ENCODE peak calls at places on chromosomes 1 and 21, in eight cellular contexts. L is A549, X is osteocyte, B is WTC11, W is upper lobe of right lung, O is gastrocnemius medialis, A is cardiac muscle cell, E is left ventricle myocardium inferior. R is an unnamed sample.

GRCh38 chr1:56576880-56577858 is 2.2 kb downstream of the PLPP3 start:
- DNase-seq in L (peak), X (no peak), B (no peak), W (no peak), O (no peak), A (peak), E (no peak), R (peak)

GRCh38 chr1:63802109-63802508 is 28.3 kb downstream of the ROR1 start:
- DNase-seq in L (no peak), X (no peak), B (no peak), W (no peak), O (no peak), A (no peak), E (no peak), R (no peak)

GRCh38 chr1:110187139-110187890 is 22.8 kb upstream of the KCNC4 start:
- DNase-seq in L (no peak), X (peak), B (no peak), W (no peak), O (no peak), A (peak), E (no peak), R (no peak)

GRCh38 chr1:244231572-244232315 is 180.7 kb downstream of the ZBTB18 start:
- DNase-seq in L (no peak), X (no peak), B (no peak), W (no peak), O (peak), A (peak), E (no peak), R (no peak)

GRCh38 chr1:236000781-236001180 is 64.1 kb downstream of the NID1 start:
- DNase-seq in L (no peak), X (no peak), B (no peak), W (no peak), O (no peak), A (no peak), E (no peak), R (no peak)

GRCh38 chr21:36551731-36552457 is 72.0 kb upstream of the CLDN14 start:
- DNase-seq in L (no peak), X (peak), B (no peak), W (no peak), O (no peak), A (peak), E (no peak), R (no peak)

GRCh38 chr1:205766038-205766437 is 9.2 kb downstream of the RAB29 start:
- DNase-seq in L (no peak), X (no peak), B (no peak), W (no peak), O (no peak), A (no peak), E (no peak), R (no peak)

GRCh38 chr1:18300376-18300775 is 180.4 kb upstream of the KLHDC7A start:
- DNase-seq in L (no peak), X (no peak), B (no peak), W (no peak), O (no peak), A (no peak), E (no peak), R (no peak)

GRCh38 chr1:156126043-156126700 is 11.7 kb downstream of the LMNA start:
- DNase-seq in L (peak), X (peak), B (peak), W (peak), O (peak), A (peak), E (peak), R (peak)

GRCh38 chr21:37087188-37087587 is 14.1 kb downstream of the TTC3 start:
- DNase-seq in L (peak), X (no peak), B (no peak), W (no peak), O (peak), A (peak), E (no peak), R (no peak)

GRCh38 chr1:199161766-199162303 is 523.0 kb downstream of the PTPRC start:
- DNase-seq in L (no peak), X (no peak), B (no peak), W (no peak), O (no peak), A (no peak), E (no peak), R (no peak)

GRCh38 chr1:35451125-35451528 is 106.1 kb downstream of the KIAA0319L start:
- DNase-seq in L (peak), X (peak), B (peak), W (peak), O (peak), A (peak), E (peak), R (peak)

GRCh38 chr1:246301553-246302250 is 205.4 kb downstream of the SMYD3 start:
- DNase-seq in L (no peak), X (no peak), B (no peak), W (no peak), O (no peak), A (no peak), E (no peak), R (no peak)

GRCh38 chr21:42757422-42757821 is 104.0 kb downstream of the PDE9A start:
- DNase-seq in L (no peak), X (no peak), B (no peak), W (no peak), O (no peak), A (no peak), E (no peak), R (no peak)

GRCh38 chr1:193498088-193498605 is 311.7 kb upstream of the B3GALT2 start:
- DNase-seq in L (no peak), X (no peak), B (no peak), W (no peak), O (no peak), A (peak), E (no peak), R (no peak)

GRCh38 chr1:212447478-212447877 is 14.8 kb downstream of the NENF start:
- DNase-seq in L (no peak), X (no peak), B (no peak), W (no peak), O (no peak), A (no peak), E (no peak), R (no peak)

GRCh38 chr1:62230724-62231123 is 36.1 kb downstream of the L1TD1 start:
- DNase-seq in L (peak), X (no peak), B (no peak), W (no peak), O (no peak), A (peak), E (no peak), R (no peak)

GRCh38 chr1:183673605-183674150 is 20.6 kb upstream of the APOBEC4 start:
- DNase-seq in L (no peak), X (no peak), B (no peak), W (no peak), O (no peak), A (no peak), E (no peak), R (no peak)

GRCh38 chr1:33294071-33295010 is 26.6 kb downstream of the A3GALT2 start:
- DNase-seq in L (no peak), X (no peak), B (no peak), W (peak), O (peak), A (no peak), E (no peak), R (no peak)

GRCh38 chr1:155410931-155411330 is 90.2 kb downstream of the RUSC1 start:
- DNase-seq in L (no peak), X (no peak), B (no peak), W (no peak), O (no peak), A (no peak), E (no peak), R (no peak)

GRCh38 chr1:207051615-207051943 is 571 bp upstream of the YOD1 start:
- DNase-seq in L (no peak), X (no peak), B (no peak), W (no peak), O (no peak), A (no peak), E (no peak), R (no peak)

GRCh38 chr21:33071878-33072306 is 2.0 kb downstream of the OLIG1 start:
- DNase-seq in L (no peak), X (no peak), B (peak), W (no peak), O (no peak), A (peak), E (no peak), R (peak)

GRCh38 chr1:98342556-98342955 is 319.0 kb upstream of the SNX7 start:
- DNase-seq in L (no peak), X (no peak), B (no peak), W (no peak), O (no peak), A (no peak), E (no peak), R (no peak)

GRCh38 chr1:91026777-91027176 is 4.9 kb upstream of the ZNF644 start:
- DNase-seq in L (peak), X (no peak), B (no peak), W (no peak), O (no peak), A (peak), E (no peak), R (no peak)

GRCh38 chr1:16218014-16218673 is 5.7 kb upstream of the ARHGEF19 start:
- DNase-seq in L (no peak), X (no peak), B (no peak), W (peak), O (no peak), A (no peak), E (no peak), R (no peak)

GRCh38 chr1:10540277-10541005 is 65.7 kb downstream of the PEX14 start:
- DNase-seq in L (no peak), X (no peak), B (no peak), W (no peak), O (no peak), A (peak), E (peak), R (peak)

GRCh38 chr1:210222288-210223006 is 10.1 kb upstream of the SERTAD4 start:
- DNase-seq in L (peak), X (no peak), B (no peak), W (no peak), O (no peak), A (peak), E (no peak), R (no peak)

GRCh38 chr1:73821520-73821919 is 376.5 kb downstream of the LRRIQ3 start:
- DNase-seq in L (no peak), X (no peak), B (no peak), W (no peak), O (no peak), A (no peak), E (no peak), R (no peak)

GRCh38 chr1:9685833-9686232 is 34.3 kb downstream of the PIK3CD start:
- DNase-seq in L (no peak), X (no peak), B (no peak), W (no peak), O (no peak), A (peak), E (no peak), R (no peak)

GRCh38 chr1:53046930-53047329 is 15.1 kb upstream of the PODN start:
- DNase-seq in L (no peak), X (no peak), B (no peak), W (no peak), O (no peak), A (peak), E (peak), R (no peak)

GRCh38 chr1:224219612-224220011 is 36.6 kb downstream of the DEGS1 start:
- DNase-seq in L (no peak), X (no peak), B (no peak), W (no peak), O (no peak), A (no peak), E (no peak), R (no peak)

GRCh38 chr21:34530264-34530663 is 18.3 kb upstream of the KCNE1 start:
- DNase-seq in L (no peak), X (no peak), B (no peak), W (no peak), O (no peak), A (peak), E (no peak), R (no peak)

GRCh38 chr1:15523922-15524282 is at the start of gene CASP9:
- DNase-seq in L (no peak), X (no peak), B (no peak), W (no peak), O (no peak), A (no peak), E (no peak), R (no peak)

GRCh38 chr1:41313661-41314131 is 47.5 kb upstream of the FOXO6 start:
- DNase-seq in L (peak), X (peak), B (peak), W (no peak), O (no peak), A (peak), E (no peak), R (peak)

GRCh38 chr1:20345419-20345818 is 54.7 kb downstream of the VWA5B1 start:
- DNase-seq in L (no peak), X (no peak), B (no peak), W (no peak), O (no peak), A (no peak), E (no peak), R (no peak)

GRCh38 chr1:197862671-197863070 is 39.8 kb upstream of the C1orf53 start:
- DNase-seq in L (no peak), X (no peak), B (no peak), W (no peak), O (no peak), A (no peak), E (no peak), R (no peak)

GRCh38 chr1:179029293-179029692 is 3.6 kb downstream of the FAM20B start:
- DNase-seq in L (no peak), X (no peak), B (no peak), W (no peak), O (no peak), A (no peak), E (no peak), R (no peak)
- TF ChIP-seq CTCF in L (no peak), X (no peak), B (no peak), W (no peak), O (no peak), A (no peak), E (no peak), R (no peak)

GRCh38 chr1:54849219-54850081 is 37.5 kb downstream of the DHCR24 start:
- DNase-seq in L (no peak), X (no peak), B (no peak), W (peak), O (no peak), A (no peak), E (no peak), R (no peak)
- TF ChIP-seq CTCF in L (no peak), X (no peak), B (no peak), W (no peak), O (no peak), A (no peak), E (no peak), R (no peak)

GRCh38 chr1:203114202-203114601 is 13.3 kb upstream of the ADORA1 start:
- DNase-seq in L (no peak), X (peak), B (no peak), W (no peak), O (no peak), A (no peak), E (no peak), R (no peak)

GRCh38 chr1:203120325-203121138 is 7.0 kb upstream of the ADORA1 start:
- DNase-seq in L (no peak), X (peak), B (no peak), W (no peak), O (no peak), A (no peak), E (no peak), R (no peak)

GRCh38 chr1:203121186-203122015 is 6.1 kb upstream of the ADORA1 start:
- DNase-seq in L (no peak), X (peak), B (no peak), W (no peak), O (no peak), A (no peak), E (no peak), R (no peak)

GRCh38 chr1:203116048-203116810 is 11.3 kb upstream of the ADORA1 start:
- DNase-seq in L (no peak), X (peak), B (no peak), W (no peak), O (peak), A (no peak), E (no peak), R (no peak)

DNA sequence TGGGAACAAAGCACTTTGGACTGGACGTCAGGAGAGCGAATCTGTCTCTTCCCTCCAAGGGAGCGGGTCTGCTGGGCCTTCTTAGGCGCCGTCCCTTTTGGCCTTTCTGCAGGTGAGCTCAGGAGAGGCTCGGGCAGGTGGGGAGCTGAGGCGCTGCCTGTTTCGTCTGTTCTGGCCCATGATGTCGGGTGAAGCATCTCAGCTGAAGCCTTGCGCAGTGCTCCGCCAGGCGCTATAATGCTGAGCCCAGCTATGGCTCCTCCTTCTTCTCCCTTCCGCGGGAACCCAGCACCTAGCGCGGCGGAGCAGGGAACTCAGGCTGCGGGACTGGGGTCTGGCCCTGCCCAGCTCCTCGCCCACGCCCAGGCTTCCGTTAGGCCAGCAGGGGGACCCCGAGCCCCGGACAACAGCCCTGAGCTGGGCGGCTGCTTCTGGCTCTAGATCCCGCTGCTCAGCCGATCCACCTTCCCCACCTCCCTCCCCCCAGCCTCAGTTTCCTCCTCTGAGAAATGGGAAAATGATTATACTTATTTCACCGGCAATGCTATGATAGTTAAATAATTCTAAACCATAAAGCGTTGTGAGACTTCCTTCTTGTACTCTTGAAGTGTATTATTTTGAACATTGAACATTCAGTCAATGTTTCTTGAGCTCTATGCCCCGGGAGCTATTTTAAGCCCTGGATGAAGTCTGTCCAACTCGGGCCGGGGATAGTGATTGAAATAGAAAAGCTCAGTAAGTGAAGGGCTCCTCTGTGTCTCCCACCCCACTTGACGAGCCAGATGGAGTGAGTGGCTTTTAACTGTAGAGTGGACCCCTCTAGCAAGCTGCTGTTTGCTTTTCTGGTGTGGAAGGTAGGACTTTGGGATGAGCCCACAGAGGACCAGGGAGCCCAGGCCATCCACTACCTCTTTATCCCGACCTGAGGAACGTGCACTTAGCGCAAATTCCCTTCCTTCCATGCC is 9.6 kb upstream of the ADORA1 start:
- DNase-seq in L (peak), X (peak), B (peak), W (peak), O (peak), A (peak), E (peak), R (peak)
- TF ChIP-seq CTCF in L (peak), X (peak), B (peak), W (peak), O (peak), A (peak), E (peak), R (peak)

DNA sequence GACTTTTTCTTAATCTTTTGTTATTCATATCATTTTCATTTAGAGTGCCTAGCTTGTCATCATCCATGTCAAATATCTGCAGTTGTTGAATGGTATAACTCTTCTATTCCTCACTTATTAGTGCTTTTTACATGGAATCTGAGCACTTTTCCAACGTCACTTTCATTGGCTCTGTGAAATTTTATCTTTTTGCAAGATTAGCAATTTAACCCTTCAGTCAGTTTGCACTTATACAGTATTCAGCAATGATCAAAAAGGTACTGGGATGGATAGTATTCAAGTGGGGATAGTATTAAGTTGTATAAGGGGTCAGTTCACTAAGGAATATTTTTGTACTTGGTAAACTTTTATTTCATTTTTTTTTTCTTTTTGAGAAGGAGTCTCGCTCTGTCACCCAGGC is 150.0 kb downstream of the RASAL2 start:
- DNase-seq in L (no peak), X (no peak), B (no peak), W (no peak), O (no peak), A (no peak), E (no peak), R (no peak)
- TF ChIP-seq CTCF in L (no peak), X (no peak), B (no peak), W (no peak), O (no peak), A (no peak), E (no peak), R (no peak)